ENCODE peak calls at places on chromosomes 7 and 10, in four cellular contexts. One of them, this sample, is unnamed.
A peak's percentile ranks its signal among the peaks of the same experiment; 100 is the strongest.

GRCh38 chr10:127142141-127142540 is 54.2 kb downstream of the INSYN2A start:
- DNase-seq in small intestine: no peak
- DNase-seq in T-cell: no peak
- DNase-seq in GM19239: no peak
- DNase-seq in this sample: no peak

GRCh38 chr7:76315372-76315771 is 12.9 kb downstream of the HSPB1 start:
- DNase-seq in T-cell: no peak
- DNase-seq in GM19239: no peak
- DNase-seq in small intestine: no peak
- DNase-seq in this sample: no peak

GRCh38 chr7:143318661-143319060 is 2.8 kb downstream of the CLCN1 start:
- DNase-seq in small intestine: no peak
- DNase-seq in GM19239: no peak
- DNase-seq in T-cell: no peak
- DNase-seq in this sample: no peak

GRCh38 chr7:136941815-136942214 is 73.4 kb downstream of the CHRM2 start:
- DNase-seq in T-cell: no peak
- DNase-seq in GM19239: no peak
- DNase-seq in small intestine: no peak
- DNase-seq in this sample: no peak

GRCh38 chr10:35517431-35518181 is 87.5 kb upstream of the GJD4 start:
- DNase-seq in small intestine: no peak
- DNase-seq in GM19239: no peak
- DNase-seq in T-cell: no peak
- DNase-seq in this sample: no peak

GRCh38 chr7:45295222-45295621 is 137.6 kb downstream of the RAMP3 start:
- DNase-seq in GM19239: no peak
- DNase-seq in T-cell: no peak
- DNase-seq in small intestine: no peak
- DNase-seq in this sample: no peak

GRCh38 chr7:44977304-44977858 is 1.4 kb downstream of the MYO1G start:
- DNase-seq in small intestine: no peak
- DNase-seq in T-cell: peak; percentile 67
- DNase-seq in GM19239: no peak
- DNase-seq in this sample: peak; percentile 69

GRCh38 chr7:147759327-147759943 is 831.1 kb upstream of the C7orf33 start:
- DNase-seq in small intestine: no peak
- DNase-seq in GM19239: no peak
- DNase-seq in T-cell: no peak
- DNase-seq in this sample: no peak

GRCh38 chr7:85205754-85206153 is 18.9 kb upstream of the SEMA3D start:
- DNase-seq in T-cell: no peak
- DNase-seq in small intestine: no peak
- DNase-seq in GM19239: no peak
- DNase-seq in this sample: no peak

GRCh38 chr10:11687779-11688447 is 54.3 kb upstream of the ECHDC3 start:
- DNase-seq in GM19239: no peak
- DNase-seq in small intestine: peak; percentile 37
- DNase-seq in T-cell: no peak
- DNase-seq in this sample: no peak

GRCh38 chr10:33154590-33154989 is 179.9 kb downstream of the NRP1 start:
- DNase-seq in small intestine: no peak
- DNase-seq in GM19239: no peak
- DNase-seq in T-cell: no peak
- DNase-seq in this sample: no peak

GRCh38 chr10:6195376-6195775 is 7.4 kb upstream of the PFKFB3 start:
- DNase-seq in GM19239: no peak
- DNase-seq in T-cell: no peak
- DNase-seq in small intestine: no peak
- DNase-seq in this sample: no peak

GRCh38 chr10:69961168-69961863 is 91.3 kb upstream of the MACROH2A2 start:
- DNase-seq in small intestine: no peak
- DNase-seq in GM19239: no peak
- DNase-seq in T-cell: no peak
- DNase-seq in this sample: no peak

GRCh38 chr10:69979177-69979576 is 73.5 kb upstream of the MACROH2A2 start:
- DNase-seq in small intestine: no peak
- DNase-seq in GM19239: no peak
- DNase-seq in T-cell: no peak
- DNase-seq in this sample: no peak

GRCh38 chr7:5630670-5631069 is 150.8 kb downstream of the RNF216 start:
- DNase-seq in small intestine: no peak
- DNase-seq in T-cell: peak; percentile 40
- DNase-seq in GM19239: no peak
- DNase-seq in this sample: peak; percentile 21

GRCh38 chr10:129888784-129889616 is 75.1 kb downstream of the EBF3 start:
- DNase-seq in T-cell: peak; percentile 20
- DNase-seq in GM19239: peak; percentile 72
- DNase-seq in small intestine: peak; percentile 9
- DNase-seq in this sample: no peak

GRCh38 chr7:1458676-1459511 is at the start of gene MICALL2:
- DNase-seq in T-cell: no peak
- DNase-seq in small intestine: peak; percentile 74
- DNase-seq in GM19239: no peak
- DNase-seq in this sample: no peak

GRCh38 chr7:11239311-11239710 is 265.6 kb downstream of the PHF14 start:
- DNase-seq in small intestine: no peak
- DNase-seq in GM19239: no peak
- DNase-seq in T-cell: no peak
- DNase-seq in this sample: no peak

GRCh38 chr10:13684252-13684791 is 97.6 kb downstream of the PRPF18 start:
- DNase-seq in small intestine: no peak
- DNase-seq in T-cell: no peak
- DNase-seq in GM19239: no peak
- DNase-seq in this sample: no peak

GRCh38 chr10:12777840-12778585 is 223.5 kb downstream of the CCDC3 start:
- DNase-seq in T-cell: no peak
- DNase-seq in small intestine: no peak
- DNase-seq in GM19239: no peak
- DNase-seq in this sample: no peak

GRCh38 chr7:157969995-157970394 is 617.6 kb downstream of the PTPRN2 start:
- DNase-seq in T-cell: no peak
- DNase-seq in small intestine: no peak
- DNase-seq in GM19239: no peak
- DNase-seq in this sample: no peak

GRCh38 chr10:133014416-133015210 is 72.2 kb upstream of the CFAP46 start:
- DNase-seq in T-cell: no peak
- DNase-seq in small intestine: no peak
- DNase-seq in GM19239: no peak
- DNase-seq in this sample: no peak

GRCh38 chr7:155296788-155297516 is 726 bp upstream of the INSIG1 start:
- DNase-seq in small intestine: peak; percentile 58
- DNase-seq in GM19239: peak; percentile 28
- DNase-seq in T-cell: peak; percentile 86
- DNase-seq in this sample: peak; percentile 93

GRCh38 chr10:103554488-103555320 is 61.2 kb downstream of the NEURL1 start:
- DNase-seq in T-cell: peak; percentile 8
- DNase-seq in small intestine: peak; percentile 57
- DNase-seq in GM19239: no peak
- DNase-seq in this sample: no peak

GRCh38 chr7:112419543-112420130 is 30.6 kb upstream of the IFRD1 start:
- DNase-seq in GM19239: no peak
- DNase-seq in T-cell: no peak
- DNase-seq in small intestine: no peak
- DNase-seq in this sample: no peak

This sample was measured in central memory CD4-positive, alpha-beta T cell.